ENCODE peak calls at places on chromosomes 12 and 14, in four cellular contexts. F, A, U and B are unnamed samples. For H3K4me1, the result is how much of the 10 kb centered on the place peaks cover.

GRCh38 chr12:130951636-130952035 is 2.1 kb upstream of the ADGRD1 start:
- DNase-seq in F (no peak), U (no peak), A (no peak), B (no peak)

GRCh38 chr12:54555670-54556257 is 6.4 kb downstream of the PDE1B start:
- DNase-seq in F (no peak), A (no peak), U (no peak), B (no peak)

GRCh38 chr12:118773956-118774723 is 207.2 kb upstream of the SRRM4 start:
- DNase-seq in A (no peak), F (no peak), U (no peak), B (no peak)

GRCh38 chr14:32939254-32940065 is 781 bp downstream of the NPAS3 start:
- DNase-seq in U (peak), A (peak), F (peak), B (peak)

GRCh38 chr14:103386632-103387329 is 1.6 kb downstream of the MARK3 start:
- DNase-seq in A (no peak), U (no peak), F (no peak), B (no peak)

GRCh38 chr12:92912672-92913071 is 16.4 kb downstream of the EEA1 start:
- DNase-seq in U (no peak), F (no peak), A (no peak), B (no peak)

GRCh38 chr12:19074700-19075099 is 54.8 kb upstream of the PLEKHA5 start:
- DNase-seq in F (no peak), A (no peak), U (no peak), B (no peak)

GRCh38 chr12:3214508-3215365 is 137.6 kb downstream of the TSPAN9 start:
- DNase-seq in F (no peak), U (no peak), A (peak), B (no peak)

GRCh38 chr14:64838656-64839055 is 41.1 kb downstream of the SPTB start:
- DNase-seq in F (peak), A (no peak), U (no peak), B (no peak)

GRCh38 chr12:3532931-3533702 is 42.1 kb downstream of the PRMT8 start:
- DNase-seq in A (no peak), U (no peak), F (no peak), B (no peak)

GRCh38 chr12:770474-770873 is 18.1 kb downstream of the WNK1 start:
- DNase-seq in U (no peak), A (no peak), F (no peak), B (no peak)

DNA sequence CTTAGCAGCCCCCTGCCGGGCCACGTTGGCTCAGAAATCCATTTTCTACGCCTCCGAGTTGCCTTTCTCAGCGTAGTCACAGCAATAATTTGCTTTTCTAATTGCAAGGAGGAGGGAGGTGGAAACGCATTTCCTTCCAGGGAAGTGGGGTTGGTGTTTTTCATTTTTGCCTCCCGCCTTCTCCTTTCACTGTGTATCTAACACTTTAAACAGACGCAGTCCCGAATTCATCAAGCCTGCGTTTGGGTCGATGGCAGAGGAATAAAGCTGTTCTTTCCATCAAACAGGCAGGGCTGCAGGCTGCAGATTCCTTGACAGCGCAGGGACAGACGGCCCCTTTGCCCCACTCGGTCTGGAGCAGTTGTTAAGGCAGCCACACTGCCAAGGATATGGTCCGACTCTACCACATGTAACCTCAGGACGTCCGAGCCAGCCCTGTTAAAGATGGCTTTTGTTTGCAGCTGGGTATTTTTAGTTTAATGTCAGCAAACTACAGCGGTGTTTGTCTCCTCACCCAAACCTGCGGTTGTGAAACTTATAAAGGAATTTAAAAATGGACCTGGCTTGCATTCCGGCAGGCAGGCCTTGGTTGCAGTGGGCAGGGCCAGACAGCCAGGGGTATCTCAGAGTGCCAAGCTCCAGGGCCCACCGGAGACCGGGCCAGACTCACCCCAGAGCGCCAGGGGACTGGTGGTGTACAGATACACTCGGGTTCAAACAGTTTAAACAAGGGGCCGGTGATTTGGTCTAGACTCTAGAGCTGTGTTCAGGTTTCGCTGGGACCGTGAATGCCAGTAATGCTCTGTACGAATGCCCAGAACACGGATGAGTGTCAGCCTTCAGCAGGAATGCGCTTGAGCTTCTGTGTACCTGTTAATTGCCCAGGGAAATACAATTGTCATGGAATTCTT is 2.2 kb downstream of the CHST11 start:
- DNase-seq in F (peak), A (no peak), U (peak), B (peak)
- H3K4me3 ChIP-seq in F (peak), A (peak), U (peak), B (peak)

GRCh38 chr12:109461049-109461845 is 15.9 kb downstream of the KCTD10 start:
- DNase-seq in F (peak), U (no peak), A (peak), B (peak)

GRCh38 chr12:109461846-109462766 is 15.0 kb downstream of the KCTD10 start:
- DNase-seq in U (peak), F (peak), A (peak), B (peak)

GRCh38 chr12:109463776-109464175 is 13.3 kb downstream of the KCTD10 start:
- DNase-seq in A (no peak), U (no peak), F (no peak), B (no peak)

GRCh38 chr12:109464642-109465351 is 12.3 kb downstream of the KCTD10 start:
- DNase-seq in F (no peak), A (no peak), U (no peak), B (no peak)

DNA sequence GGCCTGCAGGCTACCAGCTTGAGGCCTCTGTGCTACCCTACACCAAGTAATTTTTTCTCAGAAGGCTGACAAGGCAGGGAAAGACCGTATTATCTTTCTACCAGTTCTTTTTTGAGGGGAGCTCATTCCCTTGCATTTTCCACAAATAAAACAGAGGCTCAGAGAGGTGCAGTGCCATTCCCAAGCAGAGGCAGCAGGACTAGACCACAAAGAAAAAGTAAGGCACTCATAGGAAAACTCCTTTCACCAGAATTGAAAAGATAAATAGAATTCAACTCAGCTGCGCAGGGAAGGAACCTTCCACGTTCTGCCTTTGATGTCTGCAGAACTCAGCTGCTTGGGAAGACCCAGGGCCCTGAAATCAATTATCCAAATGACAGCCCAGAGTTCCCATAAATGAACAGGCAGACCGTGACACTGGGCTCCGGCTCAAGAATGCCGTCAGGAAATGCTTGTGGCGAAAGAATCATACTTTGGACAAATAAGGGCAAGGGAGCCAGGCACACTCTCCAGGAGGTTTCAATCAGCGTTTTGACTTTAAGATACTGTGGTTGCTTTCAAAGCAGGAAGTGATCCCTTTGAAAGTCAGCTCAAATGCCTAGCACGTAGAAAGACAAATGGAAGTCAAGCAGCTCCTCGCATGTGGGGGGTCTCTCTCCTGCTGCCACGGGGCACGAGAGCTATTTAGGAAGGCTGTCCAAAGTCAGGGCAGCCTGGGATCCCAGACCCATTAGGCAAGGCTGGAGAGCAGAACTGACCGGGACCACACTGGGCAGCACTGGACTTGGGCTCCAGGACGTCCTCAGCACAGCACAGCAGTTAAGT is 14.0 kb downstream of the KCTD10 start:
- DNase-seq in A (peak), U (peak), F (peak), B (peak)
- H3K4me1 ChIP-seq in A (half or more), U (under half), F (half or more), B (half or more)

GRCh38 chr12:72272731-72273498 is 745 bp downstream of the TRHDE start:
- DNase-seq in F (peak), U (peak), A (peak), B (no peak)

GRCh38 chr12:72271741-72272661 is at the start of gene TRHDE:
- DNase-seq in A (peak), F (peak), U (peak), B (no peak)

GRCh38 chr12:72269491-72269890 is 2.7 kb upstream of the TRHDE start:
- DNase-seq in U (no peak), A (no peak), F (no peak), B (no peak)

GRCh38 chr12:72270246-72270645 is 1.9 kb upstream of the TRHDE start:
- DNase-seq in A (no peak), F (no peak), U (no peak), B (no peak)

GRCh38 chr12:72271401-72271740 is 799 bp upstream of the TRHDE start:
- DNase-seq in F (no peak), U (peak), A (peak), B (no peak)
- H3K4me3 ChIP-seq in F (peak), U (peak), A (peak), B (peak)

DNA sequence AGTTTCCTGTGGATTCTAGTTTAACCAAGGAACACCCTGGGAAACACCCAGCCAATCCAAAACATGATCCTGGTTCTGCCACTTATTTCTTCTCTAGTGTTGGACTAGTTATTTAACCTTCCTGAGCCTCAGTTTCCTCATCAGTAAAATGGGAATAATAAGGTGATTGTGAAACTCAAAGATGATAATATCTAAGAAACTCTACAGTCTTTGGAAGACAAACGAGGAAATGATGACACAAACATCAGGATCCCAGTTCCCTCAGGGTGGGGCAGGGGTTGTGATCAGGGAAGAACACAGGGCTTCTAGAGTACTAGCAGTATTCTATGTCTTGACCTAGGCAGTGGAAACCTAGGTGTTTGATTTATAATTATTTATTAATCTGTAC is 18.1 kb upstream of the TMEM106C start:
- DNase-seq in U (no peak), A (no peak), F (no peak), B (no peak)
- H3K4me1 ChIP-seq in U (under half), A (under half), F (under half), B (under half)